ENCODE peak calls at places on chromosomes 13 and 19, in seven cellular contexts. One of them, this sample, is unnamed. For H3K27me3, the result is how much of the 10 kb centered on the place peaks cover.

GRCh38 chr19:31152906-31153305 is 196.3 kb downstream of the TSHZ3 start:
- DNase-seq in AG04450: no peak
- DNase-seq in tibial nerve: no peak
- DNase-seq in mammary epithelial cell: peak
- DNase-seq in stomach: no peak
- DNase-seq in neural progenitor cell: no peak
- DNase-seq in left ventricle myocardium inferior: no peak
- DNase-seq in this sample: no peak

GRCh38 chr19:50264483-50265186 is 61.2 kb downstream of the MYH14 start:
- DNase-seq in neural progenitor cell: no peak
- DNase-seq in left ventricle myocardium inferior: no peak
- DNase-seq in stomach: no peak
- DNase-seq in AG04450: no peak
- DNase-seq in mammary epithelial cell: no peak
- DNase-seq in tibial nerve: no peak
- DNase-seq in this sample: no peak

GRCh38 chr13:71602327-71602726 is 264.7 kb downstream of the DACH1 start:
- DNase-seq in AG04450: no peak
- DNase-seq in mammary epithelial cell: no peak
- DNase-seq in stomach: no peak
- DNase-seq in tibial nerve: no peak
- DNase-seq in left ventricle myocardium inferior: no peak
- DNase-seq in neural progenitor cell: no peak
- DNase-seq in this sample: no peak

GRCh38 chr13:113410472-113411201 is 42.7 kb downstream of the ADPRHL1 start:
- DNase-seq in AG04450: peak
- DNase-seq in left ventricle myocardium inferior: no peak
- DNase-seq in tibial nerve: peak
- DNase-seq in mammary epithelial cell: peak
- DNase-seq in stomach: no peak
- DNase-seq in neural progenitor cell: no peak
- DNase-seq in this sample: no peak

GRCh38 chr13:40666058-40666904 is at the start of gene FOXO1:
- DNase-seq in left ventricle myocardium inferior: peak
- DNase-seq in mammary epithelial cell: peak
- DNase-seq in tibial nerve: peak
- DNase-seq in stomach: peak
- DNase-seq in AG04450: peak
- DNase-seq in neural progenitor cell: peak
- DNase-seq in this sample: peak

GRCh38 chr13:30037306-30037705 is 186.9 kb upstream of the UBL3 start:
- DNase-seq in tibial nerve: no peak
- DNase-seq in neural progenitor cell: peak
- DNase-seq in mammary epithelial cell: no peak
- DNase-seq in AG04450: no peak
- DNase-seq in left ventricle myocardium inferior: no peak
- DNase-seq in stomach: no peak
- DNase-seq in this sample: no peak

GRCh38 chr19:15159251-15159650 is 41.5 kb downstream of the NOTCH3 start:
- DNase-seq in tibial nerve: no peak
- DNase-seq in neural progenitor cell: no peak
- DNase-seq in AG04450: no peak
- DNase-seq in stomach: no peak
- DNase-seq in left ventricle myocardium inferior: no peak
- DNase-seq in mammary epithelial cell: peak
- DNase-seq in this sample: no peak

GRCh38 chr19:34172661-34173144 is 399 bp downstream of the LSM14A start:
- DNase-seq in tibial nerve: no peak
- DNase-seq in AG04450: no peak
- DNase-seq in left ventricle myocardium inferior: peak
- DNase-seq in neural progenitor cell: peak
- DNase-seq in stomach: no peak
- DNase-seq in mammary epithelial cell: no peak
- DNase-seq in this sample: no peak

GRCh38 chr13:61600360-61601033 is 184.8 kb upstream of the PCDH20 start:
- DNase-seq in neural progenitor cell: no peak
- DNase-seq in AG04450: no peak
- DNase-seq in mammary epithelial cell: no peak
- DNase-seq in left ventricle myocardium inferior: no peak
- DNase-seq in stomach: no peak
- DNase-seq in tibial nerve: peak
- DNase-seq in this sample: no peak

GRCh38 chr13:97855570-97855970 is 97.9 kb upstream of the IPO5 start:
- DNase-seq in left ventricle myocardium inferior: no peak
- DNase-seq in stomach: no peak
- DNase-seq in tibial nerve: peak
- DNase-seq in mammary epithelial cell: peak
- DNase-seq in neural progenitor cell: peak
- DNase-seq in AG04450: peak
- DNase-seq in this sample: peak

GRCh38 chr19:38975214-38975860 is at the start of gene FBXO17:
- DNase-seq in AG04450: no peak
- DNase-seq in left ventricle myocardium inferior: peak
- DNase-seq in tibial nerve: peak
- DNase-seq in stomach: peak
- DNase-seq in neural progenitor cell: peak
- DNase-seq in mammary epithelial cell: peak
- DNase-seq in this sample: peak

GRCh38 chr13:63699948-63700347 is 2284.3 kb upstream of the PCDH20 start:
- DNase-seq in tibial nerve: no peak
- DNase-seq in neural progenitor cell: no peak
- DNase-seq in mammary epithelial cell: no peak
- DNase-seq in left ventricle myocardium inferior: no peak
- DNase-seq in AG04450: no peak
- DNase-seq in stomach: no peak
- DNase-seq in this sample: no peak

GRCh38 chr13:80251403-80251802 is 89.5 kb downstream of the SPRY2 start:
- DNase-seq in mammary epithelial cell: peak
- DNase-seq in neural progenitor cell: peak
- DNase-seq in left ventricle myocardium inferior: no peak
- DNase-seq in AG04450: peak
- DNase-seq in stomach: no peak
- DNase-seq in tibial nerve: peak
- DNase-seq in this sample: peak

GRCh38 chr13:113901231-113901630 is 37.4 kb upstream of the GAS6 start:
- DNase-seq in neural progenitor cell: no peak
- DNase-seq in left ventricle myocardium inferior: no peak
- DNase-seq in AG04450: no peak
- DNase-seq in stomach: no peak
- DNase-seq in tibial nerve: no peak
- DNase-seq in mammary epithelial cell: no peak
- DNase-seq in this sample: no peak

GRCh38 chr19:37845932-37846331 is 60.5 kb downstream of the WDR87 start:
- DNase-seq in AG04450: no peak
- DNase-seq in left ventricle myocardium inferior: no peak
- DNase-seq in tibial nerve: no peak
- DNase-seq in mammary epithelial cell: no peak
- DNase-seq in stomach: no peak
- DNase-seq in neural progenitor cell: no peak
- DNase-seq in this sample: no peak

GRCh38 chr13:25881946-25882574 is 169.8 kb downstream of the SHISA2 start:
- DNase-seq in AG04450: no peak
- DNase-seq in neural progenitor cell: peak
- DNase-seq in mammary epithelial cell: no peak
- DNase-seq in stomach: no peak
- DNase-seq in left ventricle myocardium inferior: no peak
- DNase-seq in tibial nerve: no peak
- DNase-seq in this sample: no peak

GRCh38 chr13:52862358-52863206 is 14.1 kb upstream of the PCDH8 start:
- DNase-seq in left ventricle myocardium inferior: no peak
- DNase-seq in stomach: peak
- DNase-seq in neural progenitor cell: peak
- DNase-seq in tibial nerve: no peak
- DNase-seq in AG04450: no peak
- DNase-seq in mammary epithelial cell: no peak
- DNase-seq in this sample: no peak

GRCh38 chr13:41458939-41459753 is 1.8 kb downstream of the RGCC start:
- DNase-seq in left ventricle myocardium inferior: peak
- DNase-seq in tibial nerve: no peak
- DNase-seq in AG04450: no peak
- DNase-seq in neural progenitor cell: peak
- DNase-seq in mammary epithelial cell: peak
- DNase-seq in stomach: peak
- DNase-seq in this sample: peak

GRCh38 chr13:76646946-76647345 is 239.3 kb downstream of the KCTD12 start:
- DNase-seq in neural progenitor cell: no peak
- DNase-seq in AG04450: no peak
- DNase-seq in left ventricle myocardium inferior: no peak
- DNase-seq in tibial nerve: no peak
- DNase-seq in stomach: no peak
- DNase-seq in mammary epithelial cell: no peak
- DNase-seq in this sample: no peak

GRCh38 chr19:14580623-14581237 is 2.2 kb upstream of the CLEC17A start:
- DNase-seq in AG04450: no peak
- DNase-seq in stomach: no peak
- DNase-seq in tibial nerve: no peak
- DNase-seq in mammary epithelial cell: no peak
- DNase-seq in neural progenitor cell: no peak
- DNase-seq in left ventricle myocardium inferior: no peak
- DNase-seq in this sample: no peak

GRCh38 chr19:34452671-34453253 is 24.6 kb downstream of the UBA2 start:
- DNase-seq in AG04450: no peak
- DNase-seq in mammary epithelial cell: no peak
- DNase-seq in stomach: no peak
- DNase-seq in neural progenitor cell: no peak
- DNase-seq in left ventricle myocardium inferior: no peak
- DNase-seq in tibial nerve: no peak
- DNase-seq in this sample: no peak

GRCh38 chr13:112893570-112894422 is 75.2 kb upstream of the MCF2L start:
- DNase-seq in left ventricle myocardium inferior: no peak
- DNase-seq in stomach: peak
- DNase-seq in mammary epithelial cell: no peak
- DNase-seq in AG04450: no peak
- DNase-seq in tibial nerve: no peak
- DNase-seq in neural progenitor cell: peak
- DNase-seq in this sample: peak

GRCh38 chr13:105276571-105276970 is 1258.9 kb downstream of the EFNB2 start:
- DNase-seq in tibial nerve: no peak
- DNase-seq in AG04450: no peak
- DNase-seq in stomach: no peak
- DNase-seq in neural progenitor cell: no peak
- DNase-seq in left ventricle myocardium inferior: no peak
- DNase-seq in mammary epithelial cell: no peak
- DNase-seq in this sample: no peak

GRCh38 chr19:48624067-48624594 is 4.8 kb downstream of the SPHK2 start:
- DNase-seq in mammary epithelial cell: peak
- DNase-seq in AG04450: peak
- DNase-seq in neural progenitor cell: peak
- DNase-seq in stomach: peak
- DNase-seq in left ventricle myocardium inferior: peak
- DNase-seq in tibial nerve: peak
- DNase-seq in this sample: peak

GRCh38 chr19:48806518-48806817 is 4.4 kb downstream of the BCAT2 start:
- DNase-seq in stomach: peak
- DNase-seq in AG04450: no peak
- DNase-seq in tibial nerve: no peak
- DNase-seq in neural progenitor cell: peak
- DNase-seq in mammary epithelial cell: no peak
- DNase-seq in left ventricle myocardium inferior: no peak
- DNase-seq in this sample: no peak

GRCh38 chr19:55172741-55173140 is 6.3 kb upstream of the DNAAF3 start:
- DNase-seq in mammary epithelial cell: peak
- DNase-seq in stomach: no peak
- DNase-seq in AG04450: no peak
- DNase-seq in left ventricle myocardium inferior: no peak
- DNase-seq in tibial nerve: no peak
- DNase-seq in neural progenitor cell: no peak
- DNase-seq in this sample: no peak
- H3K27me3 ChIP-seq in mammary epithelial cell: under half
- H3K27me3 ChIP-seq in stomach: half or more
- H3K27me3 ChIP-seq in AG04450: under half
- H3K27me3 ChIP-seq in left ventricle myocardium inferior: half or more
- H3K27me3 ChIP-seq in tibial nerve: under half
- H3K27me3 ChIP-seq in neural progenitor cell: half or more
- H3K27me3 ChIP-seq in this sample: half or more

DNA sequence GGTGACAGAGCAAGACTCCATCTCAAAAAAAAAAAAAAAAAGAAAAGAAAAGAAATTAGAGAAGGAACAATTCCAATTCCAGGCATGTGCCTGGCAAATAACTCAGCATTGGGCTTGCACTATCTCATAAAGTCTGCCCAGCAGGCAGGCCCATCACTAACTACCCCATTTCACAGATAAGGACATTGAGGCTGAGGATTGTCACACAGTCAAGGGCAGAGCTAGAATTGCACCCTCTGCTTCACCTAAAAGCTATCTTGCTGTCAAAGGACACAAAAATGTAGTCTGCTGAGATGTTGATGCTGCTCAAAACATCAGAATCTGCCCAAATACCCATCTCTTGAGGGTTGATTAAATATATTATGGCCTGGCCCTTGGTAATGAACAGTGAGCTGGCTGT is 20.7 kb upstream of the COLGALT1 start:
- DNase-seq in AG04450: no peak
- DNase-seq in mammary epithelial cell: no peak
- DNase-seq in stomach: no peak
- DNase-seq in tibial nerve: no peak
- DNase-seq in left ventricle myocardium inferior: no peak
- DNase-seq in neural progenitor cell: no peak
- DNase-seq in this sample: no peak
- H3K27me3 ChIP-seq in AG04450: under half
- H3K27me3 ChIP-seq in mammary epithelial cell: under half
- H3K27me3 ChIP-seq in stomach: under half
- H3K27me3 ChIP-seq in tibial nerve: under half
- H3K27me3 ChIP-seq in left ventricle myocardium inferior: half or more
- H3K27me3 ChIP-seq in neural progenitor cell: under half
- H3K27me3 ChIP-seq in this sample: under half

GRCh38 chr13:50358221-50358620 is 343.0 kb downstream of the KCNRG start:
- DNase-seq in neural progenitor cell: no peak
- DNase-seq in stomach: no peak
- DNase-seq in tibial nerve: no peak
- DNase-seq in mammary epithelial cell: no peak
- DNase-seq in AG04450: no peak
- DNase-seq in left ventricle myocardium inferior: no peak
- DNase-seq in this sample: peak

GRCh38 chr13:50359779-50360178 is 344.5 kb downstream of the KCNRG start:
- DNase-seq in neural progenitor cell: no peak
- DNase-seq in left ventricle myocardium inferior: no peak
- DNase-seq in stomach: no peak
- DNase-seq in mammary epithelial cell: no peak
- DNase-seq in AG04450: no peak
- DNase-seq in tibial nerve: no peak
- DNase-seq in this sample: no peak

GRCh38 chr13:50358715-50359367 is 343.6 kb downstream of the KCNRG start:
- DNase-seq in stomach: no peak
- DNase-seq in tibial nerve: no peak
- DNase-seq in neural progenitor cell: no peak
- DNase-seq in mammary epithelial cell: no peak
- DNase-seq in AG04450: no peak
- DNase-seq in left ventricle myocardium inferior: no peak
- DNase-seq in this sample: no peak

GRCh38 chr13:50361282-50361681 is 346.0 kb downstream of the KCNRG start:
- DNase-seq in tibial nerve: no peak
- DNase-seq in neural progenitor cell: no peak
- DNase-seq in mammary epithelial cell: no peak
- DNase-seq in stomach: no peak
- DNase-seq in left ventricle myocardium inferior: no peak
- DNase-seq in AG04450: no peak
- DNase-seq in this sample: no peak

GRCh38 chr13:50360637-50361036 is 345.4 kb downstream of the KCNRG start:
- DNase-seq in neural progenitor cell: no peak
- DNase-seq in stomach: no peak
- DNase-seq in left ventricle myocardium inferior: no peak
- DNase-seq in tibial nerve: no peak
- DNase-seq in mammary epithelial cell: no peak
- DNase-seq in AG04450: no peak
- DNase-seq in this sample: no peak
- H3K27me3 ChIP-seq in neural progenitor cell: under half
- H3K27me3 ChIP-seq in stomach: under half
- H3K27me3 ChIP-seq in left ventricle myocardium inferior: under half
- H3K27me3 ChIP-seq in tibial nerve: under half
- H3K27me3 ChIP-seq in mammary epithelial cell: under half
- H3K27me3 ChIP-seq in AG04450: under half
- H3K27me3 ChIP-seq in this sample: under half

GRCh38 chr13:99087130-99087953 is 109.5 kb upstream of the DOCK9 start:
- DNase-seq in tibial nerve: peak
- DNase-seq in left ventricle myocardium inferior: peak
- DNase-seq in AG04450: peak
- DNase-seq in mammary epithelial cell: peak
- DNase-seq in neural progenitor cell: peak
- DNase-seq in stomach: peak
- DNase-seq in this sample: peak
- H3K27me3 ChIP-seq in tibial nerve: under half
- H3K27me3 ChIP-seq in left ventricle myocardium inferior: under half
- H3K27me3 ChIP-seq in AG04450: under half
- H3K27me3 ChIP-seq in mammary epithelial cell: under half
- H3K27me3 ChIP-seq in neural progenitor cell: half or more
- H3K27me3 ChIP-seq in stomach: under half
- H3K27me3 ChIP-seq in this sample: under half

This sample was measured in heart right ventricle.